ENCODE peak calls at places on chromosomes 7 and 10, in five cellular contexts. G is GDM1, R is brain microvascular endothelial cell, F is heart right ventricle, N is Right ventricle myocardium superior. B is an unnamed sample.
A peak's percentile ranks its signal among the peaks of the same experiment; 100 is the strongest.

GRCh38 chr7:155341463-155341983 is 43.8 kb downstream of the INSIG1 start:
- DNase-seq in G (no peak), R (no peak), F (no peak), N (no peak), B (no peak)

GRCh38 chr7:39979406-39980073 is 29.5 kb downstream of the CDK13 start:
- DNase-seq in G (no peak), R (no peak), F (no peak), N (no peak), B (no peak)

GRCh38 chr7:157228864-157229422 is 90.2 kb downstream of the UBE3C start:
- DNase-seq in G (no peak), R (peak; percentile 42), F (no peak), N (no peak), B (no peak)

GRCh38 chr10:28875535-28876208 is 198.4 kb downstream of the BAMBI start:
- DNase-seq in G (no peak), R (peak; percentile 86), F (no peak), N (no peak), B (no peak)

GRCh38 chr10:72009430-72010081 is 45.4 kb downstream of the CHST3 start:
- DNase-seq in G (no peak), R (peak; percentile 80), F (peak; percentile 85), N (peak; percentile 89), B (peak; percentile 100)

GRCh38 chr10:77552252-77552651 is 85.4 kb downstream of the KCNMA1 start:
- DNase-seq in G (no peak), R (no peak), F (no peak), N (no peak), B (no peak)

GRCh38 chr10:12241810-12242529 is 46.0 kb downstream of the CDC123 start:
- DNase-seq in G (no peak), R (peak; percentile 66), F (peak; percentile 31), N (peak; percentile 62), B (no peak)

GRCh38 chr10:79413196-79413595 is 32.2 kb downstream of the ZCCHC24 start:
- DNase-seq in G (no peak), R (peak; percentile 33), F (peak; percentile 42), N (peak; percentile 68), B (peak; percentile 73)

GRCh38 chr10:62590305-62590704 is 214.2 kb upstream of the ADO start:
- DNase-seq in G (no peak), R (no peak), F (no peak), N (no peak), B (no peak)

GRCh38 chr10:11176746-11177145 is 159.1 kb downstream of the CELF2 start:
- DNase-seq in G (peak; percentile 37), R (no peak), F (no peak), N (no peak), B (no peak)

GRCh38 chr10:63976538-63976937 is 455.3 kb downstream of the REEP3 start:
- DNase-seq in G (peak; percentile 4), R (peak; percentile 52), F (no peak), N (no peak), B (no peak)

GRCh38 chr10:43170491-43170890 is 32.2 kb downstream of the CSGALNACT2 start:
- DNase-seq in G (no peak), R (no peak), F (no peak), N (no peak), B (no peak)

GRCh38 chr7:13912740-13913320 is 76.6 kb downstream of the ETV1 start:
- DNase-seq in G (no peak), R (no peak), F (no peak), N (no peak), B (no peak)

GRCh38 chr10:80172896-80173295 is 32.4 kb downstream of the ANXA11 start:
- DNase-seq in G (no peak), R (no peak), F (no peak), N (no peak), B (peak; percentile 50)

GRCh38 chr10:49309691-49310371 is 10.9 kb downstream of the C10orf71 start:
- DNase-seq in G (peak; percentile 58), R (no peak), F (no peak), N (no peak), B (no peak)

GRCh38 chr10:120607710-120608703 is 151.0 kb downstream of the PLPP4 start:
- DNase-seq in G (no peak), R (no peak), F (no peak), N (no peak), B (no peak)

GRCh38 chr7:18019562-18019961 is 8.1 kb downstream of the PRPS1L1 start:
- DNase-seq in G (no peak), R (peak; percentile 35), F (no peak), N (no peak), B (no peak)

GRCh38 chr7:90605055-90605454 is 8.9 kb downstream of the CDK14 start:
- DNase-seq in G (no peak), R (no peak), F (no peak), N (no peak), B (no peak)

GRCh38 chr10:14560274-14560673 is 214.4 kb downstream of the FAM107B start:
- DNase-seq in G (no peak), R (no peak), F (no peak), N (no peak), B (no peak)

B was measured in sigmoid colon.